ENCODE peak calls at places on chromosomes 16 and 17, in five cellular contexts. Y is SK-N-SH; U is anterior cingulate cortex; N is endothelial cell; V is stimulated activated CD4-positive, alpha-beta T cell treated with anti-CD3 and anti-CD28 coated beads, Interleukin-4, amount 100 ng/mL, for 1 hour. D is an unnamed sample.

GRCh38 chr17:77298811-77299210 is 158.0 kb downstream of the SEC14L1 start:
- DNase-seq in Y (no peak), U (no peak), N (no peak), V (no peak), D (no peak)

GRCh38 chr17:9291912-9292562 is 270.7 kb downstream of the NTN1 start:
- DNase-seq in Y (peak), U (no peak), N (peak), V (peak), D (peak)

GRCh38 chr16:87931504-87931903 is 4.8 kb downstream of the CA5A start:
- DNase-seq in Y (peak), U (no peak), N (no peak), V (peak), D (no peak)

GRCh38 chr17:74921769-74922168 is 1.3 kb downstream of the USH1G start:
- DNase-seq in Y (no peak), U (no peak), N (no peak), V (no peak), D (no peak)

GRCh38 chr17:17663160-17664072 is 17.8 kb upstream of the RAI1 start:
- DNase-seq in Y (peak), U (peak), N (peak), V (peak), D (peak)

GRCh38 chr17:32504166-32504990 is 17.6 kb downstream of the CDK5R1 start:
- DNase-seq in Y (no peak), U (no peak), N (no peak), V (no peak), D (no peak)

GRCh38 chr17:50280068-50280467 is 5.8 kb downstream of the TMEM92 start:
- DNase-seq in Y (no peak), U (no peak), N (no peak), V (no peak), D (no peak)

GRCh38 chr16:89720520-89720858 is 209 bp downstream of the VPS9D1 start:
- DNase-seq in Y (peak), U (peak), N (peak), V (no peak), D (no peak)

GRCh38 chr16:48820379-48820778 is 210.4 kb upstream of the N4BP1 start:
- DNase-seq in Y (no peak), U (no peak), N (no peak), V (no peak), D (no peak)

GRCh38 chr16:52123063-52123839 is 423.7 kb downstream of the TOX3 start:
- DNase-seq in Y (no peak), U (no peak), N (no peak), V (no peak), D (no peak)

GRCh38 chr17:61058066-61058465 is 341.6 kb upstream of the TBX2 start:
- DNase-seq in Y (no peak), U (no peak), N (no peak), V (no peak), D (no peak)

GRCh38 chr17:72304859-72305258 is 184.0 kb downstream of the SOX9 start:
- DNase-seq in Y (no peak), U (no peak), N (no peak), V (no peak), D (no peak)

GRCh38 chr16:73056383-73056782 is 8.5 kb upstream of the ZFHX3 start:
- DNase-seq in Y (no peak), U (no peak), N (no peak), V (no peak), D (no peak)

GRCh38 chr16:77951788-77952187 is 70.6 kb upstream of the CLEC3A start:
- DNase-seq in Y (peak), U (no peak), N (no peak), V (no peak), D (no peak)

GRCh38 chr16:48531011-48531962 is 78.7 kb downstream of the N4BP1 start:
- DNase-seq in Y (peak), U (no peak), N (no peak), V (no peak), D (no peak)

GRCh38 chr17:9266031-9266680 is 244.8 kb downstream of the NTN1 start:
- DNase-seq in Y (no peak), U (no peak), N (no peak), V (no peak), D (no peak)

GRCh38 chr17:82963104-82963950 is 116.1 kb upstream of the METRNL start:
- DNase-seq in Y (peak), U (peak), N (peak), V (peak), D (peak)

GRCh38 chr16:57700801-57701551 is 6.4 kb downstream of the DRC7 start:
- DNase-seq in Y (no peak), U (no peak), N (no peak), V (no peak), D (no peak)

GRCh38 chr17:69677130-69677529 is 262.6 kb downstream of the MAP2K6 start:
- DNase-seq in Y (no peak), U (no peak), N (no peak), V (no peak), D (no peak)

GRCh38 chr16:81752225-81752875 is 26.7 kb upstream of the PLCG2 start:
- DNase-seq in Y (no peak), U (no peak), N (peak), V (no peak), D (peak)

GRCh38 chr16:51937771-51938170 is 609.2 kb downstream of the TOX3 start:
- DNase-seq in Y (no peak), U (no peak), N (no peak), V (no peak), D (no peak)

GRCh38 chr16:26765087-26765486 is 301.6 kb upstream of the C16orf82 start:
- DNase-seq in Y (peak), U (no peak), N (peak), V (peak), D (no peak)

GRCh38 chr16:14309001-14309886 is 238.1 kb downstream of the MRTFB start:
- DNase-seq in Y (no peak), U (no peak), N (no peak), V (peak), D (no peak)

GRCh38 chr16:779561-779960 is 8.6 kb downstream of the RPUSD1 start:
- DNase-seq in Y (no peak), U (no peak), N (no peak), V (no peak), D (no peak)

GRCh38 chr16:1184156-1184868 is 31.4 kb downstream of the CACNA1H start:
- DNase-seq in Y (no peak), U (no peak), N (no peak), V (no peak), D (no peak)

GRCh38 chr16:70160821-70161220 is 12.8 kb upstream of the CLEC18C start:
- DNase-seq in Y (no peak), U (no peak), N (no peak), V (no peak), D (no peak)

GRCh38 chr16:72664122-72664479 is 383.8 kb downstream of the ZFHX3 start:
- DNase-seq in Y (no peak), U (no peak), N (no peak), V (no peak), D (no peak)

GRCh38 chr16:65214196-65214595 is 92.3 kb upstream of the CDH11 start:
- DNase-seq in Y (no peak), U (no peak), N (no peak), V (no peak), D (no peak)

GRCh38 chr16:50858376-50858775 is 116.5 kb downstream of the CYLD start:
- DNase-seq in Y (no peak), U (no peak), N (no peak), V (no peak), D (no peak)

GRCh38 chr16:75097941-75098897 is 18.4 kb downstream of the LDHD start:
- DNase-seq in Y (no peak), U (no peak), N (no peak), V (peak), D (no peak)

GRCh38 chr16:54655171-54655590 is 275.5 kb upstream of the IRX5 start:
- DNase-seq in Y (no peak), U (no peak), N (peak), V (no peak), D (no peak)

GRCh38 chr17:75843577-75844529 is at the start of gene UNC13D:
- DNase-seq in Y (peak), U (no peak), N (no peak), V (peak), D (no peak)

GRCh38 chr17:50129303-50129945 is 536 bp downstream of the SAMD14 start:
- DNase-seq in Y (peak), U (no peak), N (peak), V (no peak), D (peak)